ENCODE peak calls at places on chromosomes 3 and 15, in four cellular contexts. R, S, V and W are unnamed samples.
A peak's percentile ranks its signal among the peaks of the same experiment; 100 is the strongest.

GRCh38 chr15:58856090-58856489 is 77.4 kb downstream of the SLTM start:
- DNase-seq in R (no peak), S (no peak), V (no peak), W (no peak)

GRCh38 chr15:74038707-74039655 is 43.4 kb downstream of the GOLGA6A start:
- DNase-seq in R (no peak), S (no peak), V (no peak), W (no peak)

GRCh38 chr15:101049856-101050646 is 130.9 kb downstream of the LRRK1 start:
- DNase-seq in R (peak; percentile 55), S (no peak), V (peak; percentile 7), W (no peak)

GRCh38 chr3:114646521-114646920 is 352.7 kb downstream of the TIGIT start:
- DNase-seq in R (no peak), S (no peak), V (no peak), W (no peak)

GRCh38 chr15:41945701-41946100 is 26.7 kb downstream of the EHD4 start:
- DNase-seq in R (no peak), S (no peak), V (no peak), W (no peak)

GRCh38 chr3:8886556-8886955 is 76.7 kb downstream of the RAD18 start:
- DNase-seq in R (no peak), S (no peak), V (no peak), W (no peak)

GRCh38 chr3:9550999-9551398 is 2.6 kb downstream of the LHFPL4 start:
- DNase-seq in R (no peak), S (no peak), V (no peak), W (no peak)

GRCh38 chr3:169085827-169086226 is 577.7 kb downstream of the MECOM start:
- DNase-seq in R (no peak), S (no peak), V (no peak), W (no peak)

GRCh38 chr3:106560451-106560966 is 691.7 kb upstream of the CBLB start:
- DNase-seq in R (no peak), S (no peak), V (no peak), W (no peak)

GRCh38 chr3:159486580-159486979 is 502.1 kb upstream of the IL12A start:
- DNase-seq in R (no peak), S (no peak), V (no peak), W (no peak)

DNA sequence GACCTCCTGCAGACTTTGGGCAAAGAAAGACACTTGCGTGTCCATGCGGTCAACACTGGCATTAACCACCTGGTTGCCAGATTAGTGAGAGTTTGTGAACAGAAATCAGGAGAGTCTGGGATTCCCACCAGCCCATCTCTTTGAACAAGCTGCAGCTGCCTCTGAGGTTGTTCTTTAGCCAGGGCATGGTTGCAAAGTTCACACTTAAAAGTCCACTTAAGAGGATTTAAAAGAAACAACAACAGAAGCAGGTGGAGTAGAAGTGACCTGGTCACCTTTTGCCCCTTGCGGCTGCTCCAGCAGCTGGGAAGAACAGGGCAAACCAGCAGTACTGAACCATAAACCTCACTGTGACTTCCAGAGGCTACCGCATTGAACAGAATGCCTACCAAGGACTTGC is 97.3 kb downstream of the FOXB1 start:
- DNase-seq in R (no peak), S (no peak), V (no peak), W (no peak)
- H3K27ac ChIP-seq in R (no peak overlapping the region), S (no peak overlapping the region), V (no peak overlapping the region), W (no peak overlapping the region)

DNA sequence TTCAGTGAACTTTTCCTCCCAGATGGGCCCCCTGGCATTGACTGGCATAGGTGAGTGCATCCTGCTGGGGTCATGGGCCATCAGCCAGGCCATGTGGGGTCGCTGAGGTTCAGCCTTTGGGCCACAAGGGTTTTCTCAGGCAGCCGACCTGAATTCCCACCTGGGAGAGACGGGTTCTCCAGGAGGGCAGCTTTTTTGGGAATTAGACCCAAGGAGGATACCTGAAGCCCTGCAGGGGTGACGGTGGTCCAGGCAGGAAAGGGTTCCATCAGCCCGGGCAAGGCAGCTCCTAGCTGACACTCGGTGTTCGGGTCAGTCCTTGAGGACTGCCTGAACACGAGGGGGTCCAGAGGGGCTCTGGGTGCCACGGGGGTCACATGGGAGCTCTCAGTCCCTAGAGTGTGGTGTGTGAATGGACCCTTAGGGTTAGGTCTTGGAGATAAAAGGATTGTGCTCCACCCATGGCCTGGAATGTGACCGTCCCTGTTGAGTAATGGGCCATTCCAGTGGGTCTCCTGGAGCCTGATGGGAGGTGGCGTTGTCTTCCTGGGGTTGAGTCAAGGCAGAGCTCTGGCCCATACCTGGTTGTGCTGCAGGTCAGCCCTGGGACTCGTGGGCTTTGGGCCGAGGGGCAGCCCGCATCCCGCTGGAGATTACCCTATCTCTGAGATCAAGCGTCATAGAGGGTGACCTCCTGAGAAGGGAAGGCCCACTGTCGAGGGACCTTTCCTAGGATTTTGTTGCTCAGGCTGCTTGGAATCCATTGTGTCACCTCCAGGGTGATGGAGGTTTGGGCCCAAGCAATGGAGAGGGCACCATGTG is 192.8 kb downstream of the UBE3A start:
- DNase-seq in R (peak; percentile 52), S (no peak), V (peak; percentile 4), W (peak; percentile 1)
- H3K9me3 ChIP-seq in R (no peaks in the 10 kb centered on the region), S (no peaks in the 10 kb centered on the region), V (peaks cover 15% of the 10 kb centered on the region), W (no peaks in the 10 kb centered on the region)

GRCh38 chr15:72970965-72971746 is 81.1 kb upstream of the NEO1 start:
- DNase-seq in R (no peak), S (no peak), V (no peak), W (no peak)

GRCh38 chr15:72968531-72968922 is 83.7 kb upstream of the NEO1 start:
- DNase-seq in R (no peak), S (no peak), V (peak; percentile 86), W (peak; percentile 32)

GRCh38 chr15:72967397-72967796 is 84.9 kb upstream of the NEO1 start:
- DNase-seq in R (no peak), S (no peak), V (no peak), W (no peak)

GRCh38 chr15:72965671-72966070 is 86.6 kb upstream of the NEO1 start:
- DNase-seq in R (no peak), S (no peak), V (no peak), W (no peak)

GRCh38 chr15:72967836-72968530 is 84.3 kb upstream of the NEO1 start:
- DNase-seq in R (no peak), S (no peak), V (peak; percentile 68), W (no peak)
- H3K27ac ChIP-seq in R (no peak overlapping the region), S (no peak overlapping the region), V (peak overlapping the region; percentile 57), W (no peak overlapping the region)

GRCh38 chr15:69926011-69926410 is 171.7 kb downstream of the TLE3 start:
- DNase-seq in R (no peak), S (no peak), V (no peak), W (no peak)
- H3K9me3 ChIP-seq in R (peaks cover 11% of the 10 kb centered on the region), S (no peaks in the 10 kb centered on the region), V (peaks cover 9% of the 10 kb centered on the region), W (peaks cover 15% of the 10 kb centered on the region)

DNA sequence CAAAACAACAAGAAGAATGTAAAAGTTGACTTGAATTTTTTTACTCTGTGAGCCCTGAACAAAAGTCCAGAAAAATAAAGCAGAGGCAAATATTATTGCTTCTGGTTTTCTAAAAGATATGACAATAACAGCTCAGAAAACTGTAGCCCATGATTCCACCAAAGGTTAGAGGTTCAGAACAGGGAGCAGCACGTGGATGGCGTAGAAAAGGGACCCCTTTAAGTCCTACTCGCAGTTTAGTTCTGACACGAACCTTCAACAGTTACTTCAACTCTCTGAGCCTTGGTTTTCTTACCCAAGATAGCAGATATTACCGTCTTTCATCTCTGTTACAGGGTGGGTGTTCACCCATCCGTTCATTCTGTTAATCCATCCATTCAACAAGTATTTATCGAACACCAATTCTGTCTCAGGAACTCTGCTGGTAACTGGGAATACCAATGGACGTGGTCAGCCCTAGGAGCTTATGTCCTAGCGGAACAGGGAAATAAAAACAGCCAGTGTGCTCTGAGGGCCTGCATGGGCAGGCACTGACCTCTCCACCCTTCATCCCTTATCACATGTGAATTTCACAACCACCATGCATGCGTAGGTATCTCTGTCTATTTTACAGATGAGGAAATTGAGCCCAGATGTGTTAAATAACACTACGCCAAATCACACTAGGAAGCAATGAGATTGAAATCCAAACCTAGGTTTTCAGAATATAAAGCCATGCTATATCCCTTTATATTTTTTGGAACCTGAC is 274.2 kb upstream of the ICE2 start:
- DNase-seq in R (no peak), S (no peak), V (no peak), W (peak; percentile 14)
- H3K27ac ChIP-seq in R (no peak overlapping the region), S (no peak overlapping the region), V (peak overlapping the region; percentile 29), W (peak overlapping the region; percentile 87)

DNA sequence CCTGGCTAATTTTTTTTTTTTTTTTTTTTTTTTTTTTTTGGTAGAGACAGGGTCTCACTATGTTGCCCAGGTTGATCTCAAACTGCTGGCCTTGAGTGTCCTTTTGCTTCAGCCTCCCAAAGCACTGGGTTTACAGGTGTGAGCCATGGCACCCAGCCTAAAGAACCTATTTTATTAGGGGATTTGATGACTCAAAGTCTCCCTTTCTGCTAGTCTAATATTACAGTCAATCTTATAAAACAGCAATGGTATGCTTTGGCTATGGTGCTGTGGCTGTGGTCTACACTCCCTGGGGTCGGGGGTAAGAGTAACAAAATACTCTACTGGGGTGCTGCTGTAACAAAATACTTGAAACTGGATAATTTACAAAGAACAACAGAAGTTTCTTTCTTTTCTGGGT is 44.8 kb downstream of the ZNF589 start:
- DNase-seq in R (no peak), S (no peak), V (no peak), W (no peak)
- H3K9me3 ChIP-seq in R (no peaks in the 10 kb centered on the region), S (no peaks in the 10 kb centered on the region), V (no peaks in the 10 kb centered on the region), W (no peaks in the 10 kb centered on the region)

DNA sequence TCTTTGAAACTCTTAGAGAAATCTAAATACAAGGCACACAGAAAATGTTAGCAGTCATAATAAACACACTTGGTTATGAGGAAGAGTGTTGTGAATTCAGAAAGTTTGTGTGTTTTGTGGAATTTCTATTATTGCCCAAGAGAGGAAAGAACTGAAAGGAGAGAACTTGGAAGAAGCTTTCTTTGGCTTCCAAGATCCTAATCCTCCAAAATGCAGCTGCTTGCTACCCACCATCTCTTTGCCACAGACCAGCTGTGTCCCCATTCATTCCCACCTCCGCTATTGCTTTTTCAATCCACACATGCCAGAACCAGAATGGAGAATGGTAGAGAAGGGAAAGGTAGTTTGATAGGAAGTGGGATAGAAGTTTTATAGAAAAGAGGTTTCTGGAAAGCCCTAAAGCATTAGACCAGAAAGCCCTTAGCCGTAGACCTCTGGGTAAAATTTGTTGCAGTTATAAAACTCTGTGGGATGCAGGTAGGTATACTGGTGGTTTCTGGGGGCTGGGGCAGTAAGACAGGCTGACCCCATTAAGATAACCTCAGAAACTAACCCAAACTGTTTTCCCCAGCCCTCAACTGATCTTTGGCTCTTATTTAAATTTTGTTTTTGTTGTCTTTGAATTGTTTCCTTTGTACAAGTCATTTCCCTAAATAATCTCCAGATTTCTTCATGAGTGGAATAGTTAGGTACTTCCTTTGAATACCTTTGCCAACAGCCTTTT is 108.5 kb downstream of the FILIP1L start:
- DNase-seq in R (no peak), S (no peak), V (no peak), W (no peak)
- H3K27ac ChIP-seq in R (no peak overlapping the region), S (no peak overlapping the region), V (no peak overlapping the region), W (peak overlapping the region; percentile 3)